ENCODE peak calls at places on chromosome 18, in five cellular contexts. O, T, Q, W and U are unnamed samples.
A peak's percentile ranks its signal among the peaks of the same experiment; 100 is the strongest.

GRCh38 chr18:56003009-56003408 is 415.0 kb upstream of the TCF4 start:
- DNase-seq in O (no peak), T (no peak), Q (no peak), W (no peak), U (no peak)

GRCh38 chr18:61992285-61992684 is 99.5 kb upstream of the RNF152 start:
- DNase-seq in O (peak; percentile 13), T (no peak), Q (no peak), W (peak; percentile 9), U (no peak)

GRCh38 chr18:48656582-48656981 is 117.8 kb downstream of the CTIF start:
- DNase-seq in O (no peak), T (no peak), Q (no peak), W (no peak), U (no peak)

GRCh38 chr18:31190919-31191318 is 28.3 kb upstream of the DSC1 start:
- DNase-seq in O (no peak), T (no peak), Q (no peak), W (no peak), U (no peak)

GRCh38 chr18:67672142-67672541 is 155.6 kb upstream of the DSEL start:
- DNase-seq in O (no peak), T (no peak), Q (no peak), W (no peak), U (no peak)

GRCh38 chr18:23912356-23912755 is 102.2 kb upstream of the TTC39C start:
- DNase-seq in O (no peak), T (no peak), Q (no peak), W (no peak), U (no peak)

GRCh38 chr18:48866028-48866733 is 84.6 kb downstream of the SMAD7 start:
- DNase-seq in O (no peak), T (no peak), Q (no peak), W (no peak), U (no peak)

GRCh38 chr18:61554117-61554776 is 221.0 kb downstream of the CDH20 start:
- DNase-seq in O (no peak), T (no peak), Q (no peak), W (no peak), U (no peak)

GRCh38 chr18:78908462-78908861 is 71.2 kb upstream of the SALL3 start:
- DNase-seq in O (no peak), T (no peak), Q (no peak), W (no peak), U (no peak)

GRCh38 chr18:22189431-22189830 is 20.0 kb downstream of the GATA6 start:
- DNase-seq in O (no peak), T (no peak), Q (no peak), W (no peak), U (no peak)

GRCh38 chr18:47577520-47577919 is 326.1 kb upstream of the SKOR2 start:
- DNase-seq in O (no peak), T (no peak), Q (no peak), W (no peak), U (no peak)

GRCh38 chr18:49841236-49842217 is 28.2 kb upstream of the ACAA2 start:
- DNase-seq in O (no peak), T (no peak), Q (no peak), W (no peak), U (no peak)

GRCh38 chr18:3450358-3451107 is 561 bp downstream of the TGIF1 start:
- DNase-seq in O (no peak), T (no peak), Q (no peak), W (no peak), U (peak; percentile 6)

GRCh38 chr18:2325308-2325849 is 245.9 kb downstream of the METTL4 start:
- DNase-seq in O (no peak), T (no peak), Q (no peak), W (no peak), U (no peak)

GRCh38 chr18:24837065-24837464 is 376.6 kb downstream of the HRH4 start:
- DNase-seq in O (no peak), T (no peak), Q (no peak), W (no peak), U (no peak)

GRCh38 chr18:51125976-51126375 is 71.5 kb downstream of the MEX3C start:
- DNase-seq in O (no peak), T (no peak), Q (no peak), W (no peak), U (no peak)

GRCh38 chr18:35191252-35192025 is 49.4 kb upstream of the ZNF397 start:
- DNase-seq in O (no peak), T (no peak), Q (no peak), W (no peak), U (no peak)

GRCh38 chr18:79877163-79878091 is 74.0 kb downstream of the SLC66A2 start:
- DNase-seq in O (no peak), T (no peak), Q (no peak), W (no peak), U (no peak)

GRCh38 chr18:72235422-72235821 is 308.7 kb downstream of the CBLN2 start:
- DNase-seq in O (no peak), T (no peak), Q (peak; percentile 19), W (peak; percentile 28), U (no peak)

GRCh38 chr18:55983433-55983832 is 395.4 kb upstream of the TCF4 start:
- DNase-seq in O (no peak), T (no peak), Q (no peak), W (no peak), U (no peak)

GRCh38 chr18:9113468-9114149 is 11.1 kb downstream of the NDUFV2 start:
- DNase-seq in O (no peak), T (no peak), Q (no peak), W (no peak), U (no peak)

GRCh38 chr18:61602836-61603235 is 269.6 kb downstream of the CDH20 start:
- DNase-seq in O (no peak), T (no peak), Q (no peak), W (no peak), U (no peak)

GRCh38 chr18:62282188-62282629 is 42.9 kb upstream of the TNFRSF11A start:
- DNase-seq in O (no peak), T (no peak), Q (no peak), W (no peak), U (no peak)

GRCh38 chr18:3848316-3848715 is 398.3 kb downstream of the TGIF1 start:
- DNase-seq in O (no peak), T (no peak), Q (no peak), W (no peak), U (no peak)

GRCh38 chr18:33495278-33495677 is 54.8 kb upstream of the CCDC178 start:
- DNase-seq in O (peak; percentile 24), T (peak; percentile 2), Q (peak; percentile 44), W (peak; percentile 35), U (peak; percentile 86)

GRCh38 chr18:76451475-76452331 is 43.3 kb downstream of the ZNF516 start:
- DNase-seq in O (no peak), T (no peak), Q (no peak), W (no peak), U (no peak)
- TF ChIP-seq SUZ12 in O (no peak), T (no peak), Q (peak; percentile 14), W (no peak), U (no peak)

DNA sequence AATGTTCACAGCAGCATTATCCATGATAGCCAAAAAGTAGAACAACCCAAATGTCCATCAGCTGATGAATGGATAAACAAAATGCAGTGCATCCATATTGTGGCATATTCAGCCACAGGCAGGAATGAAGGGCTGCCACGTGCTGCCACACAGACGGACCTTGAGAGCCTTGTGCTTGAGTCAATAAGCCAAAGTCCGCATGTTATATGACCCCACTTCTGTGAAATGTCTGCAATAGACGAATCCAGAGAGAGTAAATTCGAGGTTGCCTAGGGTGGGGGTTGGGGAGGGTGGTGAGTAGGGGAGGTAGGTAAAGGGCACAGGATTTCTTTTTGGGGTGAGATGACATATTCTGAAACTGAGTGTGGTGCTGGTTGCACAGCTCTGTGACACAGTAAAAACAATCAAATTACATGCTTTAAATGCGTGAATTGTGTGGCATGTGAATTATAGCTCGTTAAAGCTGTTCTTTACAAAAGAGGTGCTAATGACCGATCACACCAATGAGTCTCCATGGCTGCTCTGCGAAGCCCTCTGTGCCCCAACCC is 38.9 kb upstream of the LDLRAD4 start:
- DNase-seq in O (peak; percentile 95), T (no peak), Q (no peak), W (no peak), U (no peak)
- TF ChIP-seq SUZ12 in O (no peak), T (no peak), Q (no peak), W (no peak), U (no peak)

GRCh38 chr18:10417679-10418078 is 36.8 kb upstream of the APCDD1 start:
- DNase-seq in O (no peak), T (no peak), Q (no peak), W (no peak), U (no peak)
- TF ChIP-seq SUZ12 in O (no peak), T (no peak), Q (no peak), W (no peak), U (no peak)

GRCh38 chr18:57359433-57359832 is 7.1 kb downstream of the ST8SIA3 start:
- DNase-seq in O (peak; percentile 34), T (no peak), Q (no peak), W (no peak), U (no peak)

GRCh38 chr18:57353137-57353939 is 981 bp downstream of the ST8SIA3 start:
- DNase-seq in O (no peak), T (no peak), Q (no peak), W (peak; percentile 20), U (no peak)

GRCh38 chr18:57352271-57352701 is at the start of gene ST8SIA3:
- DNase-seq in O (no peak), T (no peak), Q (no peak), W (no peak), U (no peak)

GRCh38 chr18:57352761-57353136 is 392 bp downstream of the ST8SIA3 start:
- DNase-seq in O (no peak), T (no peak), Q (no peak), W (no peak), U (no peak)

DNA sequence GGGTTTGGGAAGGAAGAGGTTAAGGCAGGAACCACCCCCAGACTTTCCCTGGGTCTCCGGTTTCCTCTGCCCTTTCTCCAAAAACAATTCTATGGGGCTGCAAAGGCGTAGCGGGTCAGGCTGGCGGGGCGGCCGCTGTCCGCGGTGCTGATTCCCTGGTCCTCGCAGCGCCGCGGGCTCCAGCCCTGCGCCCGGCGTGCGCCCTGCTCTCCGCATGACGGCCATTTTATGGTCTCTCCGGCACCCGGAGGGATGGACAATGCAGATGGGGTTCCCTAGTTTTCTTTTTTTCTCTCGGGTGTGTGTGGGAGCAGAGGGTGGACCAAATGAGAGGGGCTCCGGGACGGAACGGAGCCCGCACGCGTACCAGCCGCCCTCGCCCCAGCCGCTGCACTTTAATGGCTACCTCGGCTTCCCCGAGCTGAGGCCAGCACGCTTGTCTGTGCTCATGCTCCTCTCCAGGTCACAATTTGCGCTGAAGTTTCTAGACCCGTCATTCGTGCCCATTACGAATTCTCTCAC is 1.6 kb downstream of the ST8SIA3 start:
- DNase-seq in O (peak; percentile 2), T (no peak), Q (peak; percentile 67), W (peak; percentile 72), U (peak; percentile 74)
- TF ChIP-seq SUZ12 in O (no peak), T (no peak), Q (peak; percentile 28), W (no peak), U (no peak)